ENCODE peak calls at places on chromosome 9, in seven cellular contexts. D is RWPE2, H is H1, C is neuronal stem cell, I is uterus, E is upper lobe of left lung, X is IMR-90. W is an unnamed sample.

GRCh38 chr9:89710689-89711088 is 105.9 kb downstream of the GADD45G start:
- DNase-seq in D (no peak), H (no peak), C (no peak), I (no peak), E (no peak), X (no peak), W (no peak)

GRCh38 chr9:127557466-127557869 is 54.6 kb upstream of the STXBP1 start:
- DNase-seq in D (peak; percentile 69), H (no peak), C (no peak), I (no peak), E (no peak), X (no peak), W (no peak)

GRCh38 chr9:108786756-108787663 is 68.8 kb downstream of the ACTL7B start:
- DNase-seq in D (peak; percentile 82), H (no peak), C (no peak), I (no peak), E (no peak), X (peak; percentile 1), W (no peak)

GRCh38 chr9:91681461-91682305 is 258.1 kb upstream of the NFIL3 start:
- DNase-seq in D (no peak), H (peak; percentile 47), C (peak; percentile 58), I (peak; percentile 77), E (peak; percentile 95), X (peak; percentile 64), W (peak; percentile 85)

GRCh38 chr9:126151031-126151670 is 175.5 kb upstream of the MVB12B start:
- DNase-seq in D (no peak), H (no peak), C (no peak), I (no peak), E (no peak), X (no peak), W (no peak)

GRCh38 chr9:104091708-104092107 is 2.4 kb upstream of the SMC2 start:
- DNase-seq in D (no peak), H (no peak), C (no peak), I (peak; percentile 21), E (no peak), X (peak; percentile 78), W (peak; percentile 81)

GRCh38 chr9:31847963-31848362 is 536.5 kb upstream of the ACO1 start:
- DNase-seq in D (no peak), H (no peak), C (no peak), I (no peak), E (no peak), X (no peak), W (no peak)

GRCh38 chr9:92947268-92948031 is at the start of gene FGD3:
- DNase-seq in D (no peak), H (no peak), C (no peak), I (no peak), E (peak; percentile 88), X (no peak), W (no peak)

GRCh38 chr9:83920469-83920941 is 727 bp downstream of the KIF27 start:
- DNase-seq in D (no peak), H (no peak), C (no peak), I (no peak), E (no peak), X (peak; percentile 38), W (no peak)

DNA sequence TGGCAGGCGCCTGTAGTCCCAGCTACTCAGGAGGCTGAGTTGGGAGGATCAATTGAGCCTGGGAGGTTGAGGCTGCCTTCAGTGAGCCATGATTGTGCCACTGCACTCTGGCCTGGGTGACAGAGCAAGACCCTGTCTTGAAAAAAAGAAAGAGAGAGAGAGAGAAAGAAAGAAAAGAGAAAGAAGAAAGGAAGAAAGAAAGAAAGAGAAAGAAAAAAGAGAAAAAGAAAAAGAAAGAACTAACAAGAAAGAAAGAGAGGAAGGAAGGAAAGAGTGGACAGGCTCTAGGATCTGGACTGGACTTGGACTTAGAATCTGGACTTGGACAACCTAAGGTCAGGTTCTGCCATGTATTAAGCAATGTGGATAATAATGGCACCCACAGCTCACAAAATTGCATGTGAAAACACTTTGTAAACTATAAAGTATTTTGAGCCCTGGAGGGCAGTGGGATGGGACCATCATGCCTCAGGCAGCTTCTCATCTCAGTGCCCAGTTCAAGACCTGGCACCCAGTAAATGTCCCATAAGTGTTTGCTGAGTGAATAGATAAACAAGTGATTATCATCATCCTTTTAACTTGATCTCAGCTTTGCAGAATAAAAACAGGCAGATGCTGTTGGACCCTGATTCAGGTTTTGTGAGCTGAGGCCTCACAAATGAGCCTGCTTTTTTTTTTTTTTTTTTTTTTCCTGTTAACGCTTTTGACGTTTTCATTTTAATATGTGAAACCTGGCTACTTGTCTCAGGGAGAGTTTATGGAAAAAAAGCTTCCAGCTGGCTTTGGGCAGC is 12.8 kb upstream of the PHF19 start:
- DNase-seq in D (no peak), H (no peak), C (no peak), I (no peak), E (no peak), X (no peak), W (no peak)
- H3K4me1 ChIP-seq in D (no peaks in the 10 kb centered on the region), H (peaks cover 6% of the 10 kb centered on the region), C (no peaks in the 10 kb centered on the region), I (no peaks in the 10 kb centered on the region), E (peaks cover 20% of the 10 kb centered on the region), X (peaks cover 4% of the 10 kb centered on the region), W (peaks cover 47% of the 10 kb centered on the region)

DNA sequence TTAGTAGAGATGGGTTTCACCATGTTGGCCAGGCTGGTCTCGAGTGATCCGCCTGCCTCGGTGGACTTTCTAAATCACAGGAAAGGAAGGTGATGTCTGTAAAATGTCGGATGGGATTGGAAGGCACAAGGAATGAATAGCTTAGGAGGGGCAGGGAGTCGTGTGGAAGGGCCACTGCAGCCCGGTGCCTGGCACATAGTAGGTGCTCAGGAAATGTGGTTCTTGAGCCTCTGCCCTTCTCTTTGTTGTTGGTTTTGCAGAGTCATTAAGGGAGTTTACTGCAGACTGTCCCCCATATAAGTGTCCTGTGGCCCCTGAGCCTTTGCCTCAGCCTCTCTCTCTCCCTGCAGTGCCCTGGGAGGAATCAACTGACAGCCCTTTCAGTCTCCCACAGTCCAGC is 11.8 kb downstream of the NEK6 start:
- DNase-seq in D (no peak), H (no peak), C (no peak), I (no peak), E (no peak), X (no peak), W (no peak)
- H3K4me1 ChIP-seq in D (peaks cover 27% of the 10 kb centered on the region), H (no peaks in the 10 kb centered on the region), C (peaks cover 50% of the 10 kb centered on the region), I (peaks cover 7% of the 10 kb centered on the region), E (peaks cover 74% of the 10 kb centered on the region), X (peaks cover 72% of the 10 kb centered on the region), W (peaks cover 71% of the 10 kb centered on the region)

GRCh38 chr9:38025166-38025565 is 43.9 kb downstream of the SHB start:
- DNase-seq in D (no peak), H (no peak), C (no peak), I (no peak), E (no peak), X (no peak), W (peak; percentile 62)

GRCh38 chr9:38026021-38026809 is 42.8 kb downstream of the SHB start:
- DNase-seq in D (peak; percentile 83), H (no peak), C (no peak), I (peak; percentile 62), E (no peak), X (peak; percentile 98), W (peak; percentile 91)

GRCh38 chr9:38026840-38027527 is 42.0 kb downstream of the SHB start:
- DNase-seq in D (no peak), H (no peak), C (no peak), I (no peak), E (no peak), X (no peak), W (peak; percentile 62)

GRCh38 chr9:38029923-38030638 is 38.9 kb downstream of the SHB start:
- DNase-seq in D (no peak), H (no peak), C (no peak), I (no peak), E (no peak), X (no peak), W (peak; percentile 78)

DNA sequence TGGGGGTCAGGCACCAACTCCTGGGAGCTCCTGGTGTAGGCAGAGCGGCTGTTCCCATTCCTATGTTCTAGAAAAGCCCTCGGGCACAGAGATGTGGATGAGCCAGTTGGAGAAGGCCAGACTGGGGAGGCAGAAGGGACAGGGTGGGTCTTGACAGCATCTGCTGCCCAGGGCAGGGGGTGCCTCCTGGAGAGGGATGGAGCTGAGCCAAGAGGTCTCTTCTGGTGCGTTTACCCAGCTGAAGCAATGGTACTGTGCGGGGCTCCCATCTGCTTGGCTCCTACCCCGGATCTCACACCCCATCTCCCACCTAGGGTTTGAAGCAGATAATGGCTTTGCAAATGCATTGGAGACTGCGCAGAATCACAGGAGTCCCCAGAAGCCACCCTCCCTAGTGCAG is 41.3 kb downstream of the SHB start:
- DNase-seq in D (no peak), H (no peak), C (no peak), I (no peak), E (no peak), X (no peak), W (no peak)
- H3K4me1 ChIP-seq in D (peaks cover 75% of the 10 kb centered on the region), H (peaks cover 47% of the 10 kb centered on the region), C (peaks cover 25% of the 10 kb centered on the region), I (peaks cover 37% of the 10 kb centered on the region), E (peaks cover 59% of the 10 kb centered on the region), X (peaks cover 63% of the 10 kb centered on the region), W (peaks cover 100% of the 10 kb centered on the region)

GRCh38 chr9:4061717-4062116 is 238.2 kb downstream of the GLIS3 start:
- DNase-seq in D (no peak), H (no peak), C (no peak), I (no peak), E (no peak), X (no peak), W (no peak)

GRCh38 chr9:4055055-4055454 is 244.8 kb downstream of the GLIS3 start:
- DNase-seq in D (no peak), H (no peak), C (no peak), I (no peak), E (no peak), X (no peak), W (no peak)

GRCh38 chr9:4062966-4063365 is 236.9 kb downstream of the GLIS3 start:
- DNase-seq in D (no peak), H (no peak), C (no peak), I (no peak), E (no peak), X (peak; percentile 34), W (no peak)

GRCh38 chr9:4058931-4059330 is 240.9 kb downstream of the GLIS3 start:
- DNase-seq in D (no peak), H (no peak), C (no peak), I (no peak), E (no peak), X (no peak), W (no peak)
- H3K4me1 ChIP-seq in D (no peaks in the 10 kb centered on the region), H (no peaks in the 10 kb centered on the region), C (no peaks in the 10 kb centered on the region), I (no peaks in the 10 kb centered on the region), E (no peaks in the 10 kb centered on the region), X (no peaks in the 10 kb centered on the region), W (no peaks in the 10 kb centered on the region)